ENCODE peak calls at places on chromosomes 5 and 9, in nine cellular contexts. Z, C, Q, A, I, N, S, K and H are unnamed samples.

GRCh38 chr5:137344723-137345322 is 154.3 kb downstream of the SPOCK1 start:
- DNase-seq in A (peak; percentile 53), Q (peak; percentile 42), I (peak; percentile 72), Z (no peak), S (peak; percentile 35), C (peak; percentile 49), K (peak; percentile 70), N (no peak), H (no peak)

GRCh38 chr5:154937186-154937717 is 759 bp downstream of the GEMIN5 start:
- DNase-seq in N (no peak), A (peak; percentile 17), C (no peak), S (no peak), K (no peak), I (peak; percentile 21), Q (no peak), Z (no peak), H (no peak)

GRCh38 chr5:41186143-41186542 is 27.2 kb downstream of the C6 start:
- DNase-seq in Q (no peak), A (peak; percentile 7), K (no peak), Z (no peak), N (no peak), S (no peak), I (no peak), C (no peak), H (no peak)

GRCh38 chr5:7548576-7548975 is 152.6 kb downstream of the ADCY2 start:
- DNase-seq in I (no peak), Z (no peak), Q (peak; percentile 31), N (no peak), S (no peak), K (no peak), A (no peak), C (no peak), H (no peak)

GRCh38 chr5:9451017-9451416 is 94.9 kb downstream of the SEMA5A start:
- DNase-seq in N (no peak), C (no peak), Z (no peak), I (no peak), S (no peak), A (no peak), Q (no peak), K (no peak), H (no peak)

GRCh38 chr9:116087246-116087645 is 66.3 kb upstream of the PAPPA start:
- DNase-seq in C (peak; percentile 24), Z (no peak), A (peak; percentile 86), I (peak; percentile 2), S (no peak), K (no peak), Q (peak; percentile 57), N (peak; percentile 46), H (no peak)

GRCh38 chr9:111237447-111237846 is 92.6 kb downstream of the OR2K2 start:
- DNase-seq in K (no peak), S (no peak), Z (no peak), C (no peak), N (no peak), I (no peak), A (no peak), Q (no peak), H (no peak)

GRCh38 chr5:99177796-99178195 is 249.0 kb upstream of the CHD1 start:
- DNase-seq in K (no peak), A (no peak), N (no peak), S (no peak), Q (no peak), I (no peak), C (no peak), Z (no peak), H (no peak)

GRCh38 chr9:134922066-134922931 is 4.6 kb upstream of the FCN1 start:
- DNase-seq in A (no peak), C (no peak), Z (no peak), S (no peak), I (peak; percentile 94), Q (no peak), N (peak; percentile 46), K (peak; percentile 69), H (peak; percentile 86)

GRCh38 chr9:122816163-122816867 is 12.1 kb downstream of the PDCL start:
- DNase-seq in Q (peak; percentile 27), A (no peak), K (no peak), S (no peak), C (peak; percentile 28), Z (peak; percentile 26), N (peak; percentile 71), I (no peak), H (peak; percentile 87)

GRCh38 chr5:174610968-174611367 is 113.4 kb upstream of the MSX2 start:
- DNase-seq in N (peak; percentile 75), K (no peak), I (no peak), A (peak; percentile 75), Z (no peak), S (no peak), Q (no peak), C (peak; percentile 26), H (no peak)

GRCh38 chr5:157626831-157627230 is 25.4 kb downstream of the SOX30 start:
- DNase-seq in K (no peak), N (no peak), S (no peak), Z (no peak), A (no peak), I (no peak), Q (no peak), C (no peak), H (no peak)

GRCh38 chr5:138601444-138601843 is 26.2 kb upstream of the HSPA9 start:
- DNase-seq in A (peak; percentile 90), N (no peak), Z (peak; percentile 60), Q (peak; percentile 33), S (no peak), C (peak; percentile 84), K (no peak), I (peak; percentile 67), H (no peak)

GRCh38 chr5:107242411-107242810 is 428.3 kb downstream of the EFNA5 start:
- DNase-seq in C (no peak), Z (no peak), S (no peak), I (no peak), K (no peak), Q (no peak), N (no peak), A (no peak), H (no peak)

GRCh38 chr5:171623551-171624097 is 162.0 kb upstream of the SMIM23 start:
- DNase-seq in Q (no peak), K (peak; percentile 48), I (no peak), S (no peak), A (no peak), C (no peak), Z (no peak), N (no peak), H (no peak)

GRCh38 chr9:133711428-133712220 is 26.5 kb downstream of the SARDH start:
- DNase-seq in Q (no peak), Z (no peak), K (peak; percentile 54), S (peak; percentile 90), C (peak; percentile 24), N (no peak), I (peak; percentile 74), A (peak; percentile 85), H (peak; percentile 75)

GRCh38 chr9:9670454-9670853 is 942.3 kb downstream of the PTPRD start:
- DNase-seq in Z (no peak), S (no peak), Q (no peak), K (no peak), I (no peak), C (no peak), N (no peak), A (no peak), H (no peak)

GRCh38 chr9:136460772-136461325 is 21.2 kb upstream of the INPP5E start:
- DNase-seq in K (no peak), A (no peak), Q (no peak), N (no peak), C (no peak), Z (no peak), I (no peak), S (no peak), H (no peak)

GRCh38 chr9:94286056-94286455 is 27.0 kb downstream of the ZNF169 start:
- DNase-seq in K (no peak), A (no peak), Z (no peak), Q (no peak), I (no peak), N (no peak), C (no peak), S (no peak), H (no peak)

GRCh38 chr9:37485389-37486255 is at the start of gene POLR1E:
- DNase-seq in S (peak; percentile 87), Q (peak; percentile 97), Z (peak; percentile 94), I (peak; percentile 93), N (peak; percentile 99), C (peak; percentile 98), K (peak; percentile 97), A (peak; percentile 89), H (peak; percentile 99)
- TF ChIP-seq POLR2A in S (peak; percentile 65), Q (no peak), Z (peak; percentile 73), I (peak; percentile 77), N (peak; percentile 55), C (peak; percentile 83), K (peak; percentile 43), A (peak; percentile 95), H (no peak)

GRCh38 chr5:32233696-32234447 is 59.8 kb upstream of the GOLPH3 start:
- DNase-seq in K (no peak), Z (peak; percentile 56), A (peak; percentile 69), Q (peak; percentile 29), C (peak; percentile 81), I (peak; percentile 93), S (peak; percentile 33), N (no peak), H (no peak)
- TF ChIP-seq POLR2A in K (no peak), Z (no peak), A (no peak), Q (no peak), C (peak; percentile 59), I (no peak), S (no peak), N (no peak), H (no peak)

GRCh38 chr5:96049398-96050272 is 88.0 kb upstream of the ELL2 start:
- DNase-seq in Q (peak; percentile 82), I (no peak), S (peak; percentile 31), C (no peak), A (peak; percentile 91), K (no peak), N (no peak), Z (no peak), H (no peak)

GRCh38 chr5:96048763-96049162 is 87.1 kb upstream of the ELL2 start:
- DNase-seq in Q (peak; percentile 17), N (peak; percentile 60), A (no peak), S (no peak), Z (no peak), C (peak; percentile 46), K (no peak), I (peak; percentile 12), H (no peak)

GRCh38 chr5:96043471-96043870 is 81.8 kb upstream of the ELL2 start:
- DNase-seq in Z (no peak), I (peak; percentile 12), K (no peak), S (no peak), N (no peak), Q (no peak), C (no peak), A (no peak), H (no peak)

GRCh38 chr5:96050273-96050880 is 88.7 kb upstream of the ELL2 start:
- DNase-seq in C (no peak), K (no peak), S (no peak), Q (peak; percentile 44), N (no peak), I (no peak), Z (no peak), A (no peak), H (no peak)

GRCh38 chr5:96045888-96046287 is 84.2 kb upstream of the ELL2 start:
- DNase-seq in C (no peak), K (no peak), Q (no peak), I (no peak), S (no peak), A (no peak), N (no peak), Z (no peak), H (no peak)
- TF ChIP-seq POLR2A in C (no peak), K (no peak), Q (no peak), I (no peak), S (no peak), A (no peak), N (no peak), Z (no peak), H (no peak)

GRCh38 chr9:81826541-81826906 is 101.7 kb upstream of the SPATA31D4 start:
- DNase-seq in Z (no peak), Q (no peak), C (no peak), S (no peak), N (peak; percentile 45), K (peak; percentile 76), I (no peak), A (peak; percentile 35), H (no peak)
- TF ChIP-seq POLR2A in Z (no peak), Q (no peak), C (no peak), S (no peak), N (no peak), K (no peak), I (no peak), A (no peak), H (no peak)